ENCODE peak calls at places on chromosomes 3 and 15, in nine cellular contexts. N is MM.1S, K is OCI-LY7, C is GM23338, M is HCT116, U is neural progenitor cell, W is PC-3, V is SK-N-SH, R is hepatocyte. Z is an unnamed sample.

GRCh38 chr15:39504812-39505211 is 76.1 kb upstream of the THBS1 start:
- DNase-seq in N (no peak), K (no peak), C (no peak), M (no peak), U (no peak), W (peak), V (no peak), R (no peak), Z (peak)

GRCh38 chr3:48451270-48451669 is 4.7 kb downstream of the ATRIP start:
- DNase-seq in N (no peak), K (no peak), C (no peak), M (no peak), U (no peak), W (no peak), V (no peak), R (no peak), Z (no peak)

GRCh38 chr15:70353606-70354259 is 256.0 kb upstream of the TLE3 start:
- DNase-seq in N (no peak), K (no peak), C (no peak), M (no peak), U (no peak), W (no peak), V (no peak), R (no peak), Z (no peak)

GRCh38 chr15:40190591-40190990 is 29.7 kb downstream of the BUB1B start:
- DNase-seq in N (no peak), K (no peak), C (no peak), M (no peak), U (no peak), W (peak), V (no peak), R (no peak), Z (peak)

GRCh38 chr15:38683382-38684242 is 119.0 kb upstream of the RASGRP1 start:
- DNase-seq in N (peak), K (peak), C (peak), M (peak), U (peak), W (peak), V (peak), R (peak), Z (peak)

GRCh38 chr3:122415762-122416654 is at the start of gene WDR5B:
- DNase-seq in N (peak), K (peak), C (peak), M (peak), U (peak), W (peak), V (peak), R (peak), Z (peak)

GRCh38 chr3:196774191-196774820 is 34.6 kb downstream of the PAK2 start:
- DNase-seq in N (no peak), K (no peak), C (no peak), M (no peak), U (no peak), W (no peak), V (no peak), R (peak), Z (peak)

GRCh38 chr3:182136008-182136910 is 424.5 kb downstream of the SOX2 start:
- DNase-seq in N (no peak), K (no peak), C (no peak), M (no peak), U (no peak), W (no peak), V (no peak), R (peak), Z (no peak)

GRCh38 chr3:76040946-76041345 is 255.6 kb upstream of the ZNF717 start:
- DNase-seq in N (no peak), K (no peak), C (no peak), M (no peak), U (no peak), W (peak), V (no peak), R (no peak), Z (peak)

DNA sequence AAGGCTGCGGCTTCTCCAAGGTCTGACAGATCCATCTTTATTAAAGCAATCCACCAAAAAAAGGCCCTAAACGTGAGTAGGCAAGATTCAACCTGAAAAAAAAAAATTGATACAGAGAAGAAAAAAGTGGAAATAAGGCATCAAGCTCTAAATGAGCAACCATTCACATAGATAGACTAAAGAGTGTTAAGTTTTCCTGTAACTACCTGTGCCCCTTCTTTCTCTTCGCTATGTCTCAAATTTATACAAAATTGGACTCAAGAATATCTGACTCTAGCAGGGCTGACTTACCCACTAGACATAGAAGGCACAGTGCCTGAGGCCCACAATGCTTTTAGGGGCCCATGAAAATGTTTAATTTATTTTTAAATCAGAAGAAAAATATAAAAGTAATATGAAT is at the start of gene MYH15:
- DNase-seq in N (no peak), K (no peak), C (no peak), M (no peak), U (no peak), W (no peak), V (no peak), R (no peak), Z (no peak)
- H3K27ac ChIP-seq in N (no peak), K (no peak), C (no peak), M (no peak), U (no peak), W (no peak), V (no peak), R (no peak), Z (no peak)

GRCh38 chr15:64808785-64809453 is 16.5 kb downstream of the PIF1 start:
- DNase-seq in N (no peak), K (no peak), C (peak), M (no peak), U (peak), W (no peak), V (peak), R (no peak), Z (no peak)

GRCh38 chr15:64807751-64808222 is 17.7 kb downstream of the PIF1 start:
- DNase-seq in N (no peak), K (no peak), C (peak), M (no peak), U (no peak), W (no peak), V (no peak), R (no peak), Z (no peak)

GRCh38 chr15:64806509-64806908 is 18.9 kb downstream of the PIF1 start:
- DNase-seq in N (no peak), K (no peak), C (no peak), M (no peak), U (no peak), W (no peak), V (no peak), R (no peak), Z (no peak)

GRCh38 chr15:64804619-64805018 is 20.8 kb downstream of the PIF1 start:
- DNase-seq in N (no peak), K (no peak), C (no peak), M (no peak), U (no peak), W (no peak), V (no peak), R (no peak), Z (no peak)

GRCh38 chr15:64807051-64807749 is 18.2 kb downstream of the PIF1 start:
- DNase-seq in N (no peak), K (no peak), C (peak), M (no peak), U (peak), W (no peak), V (no peak), R (no peak), Z (no peak)
- H3K4me3 ChIP-seq in N (no peak), K (no peak), C (peak), M (no peak), U (no peak), W (no peak), V (no peak), R (no peak), Z (no peak)

GRCh38 chr3:125591116-125591755 is 4.1 kb downstream of the OSBPL11 start:
- DNase-seq in N (no peak), K (peak), C (peak), M (no peak), U (no peak), W (no peak), V (peak), R (no peak), Z (peak)

GRCh38 chr3:125589743-125590142 is 5.6 kb downstream of the OSBPL11 start:
- DNase-seq in N (peak), K (peak), C (no peak), M (no peak), U (no peak), W (no peak), V (no peak), R (no peak), Z (no peak)

GRCh38 chr3:125593991-125594574 is 1.2 kb downstream of the OSBPL11 start:
- DNase-seq in N (peak), K (peak), C (no peak), M (no peak), U (peak), W (peak), V (no peak), R (no peak), Z (peak)

DNA sequence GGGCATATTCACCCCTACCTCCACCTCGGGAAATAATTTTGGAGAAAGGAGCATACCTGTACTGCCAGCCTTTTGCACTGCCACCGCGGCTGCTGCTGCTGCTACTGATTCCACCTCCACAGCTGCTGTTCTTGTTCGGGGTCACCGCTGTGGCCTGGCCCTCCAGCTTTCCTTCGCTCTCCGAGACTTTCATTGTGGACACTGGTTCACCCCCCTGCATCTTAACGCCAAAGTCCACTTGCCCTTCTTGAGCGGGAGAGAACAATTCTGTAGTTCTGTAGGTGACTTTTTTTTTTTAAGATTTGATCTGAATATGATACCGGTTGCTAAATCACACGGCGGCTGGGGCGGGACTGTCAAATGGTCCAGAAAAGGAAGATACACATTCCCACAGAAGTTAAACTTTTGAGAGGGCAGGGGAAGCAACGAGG is 701 bp downstream of the OSBPL11 start:
- DNase-seq in N (peak), K (peak), C (peak), M (no peak), U (peak), W (no peak), V (peak), R (peak), Z (peak)
- TF ChIP-seq EZH2phosphoT487 in N (no peak), K (no peak), C (no peak), M (no peak), U (no peak), W (no peak), V (no peak), R (no peak), Z (no peak)

GRCh38 chr3:57971975-57972374 is 36.2 kb upstream of the FLNB start:
- DNase-seq in N (no peak), K (no peak), C (peak), M (no peak), U (no peak), W (peak), V (no peak), R (peak), Z (no peak)
- H3K27ac ChIP-seq in N (no peak), K (no peak), C (peak), M (peak), U (no peak), W (peak), V (peak), R (peak), Z (no peak)

GRCh38 chr3:23094890-23095462 is 108.2 kb upstream of the UBE2E2 start:
- DNase-seq in N (no peak), K (no peak), C (peak), M (peak), U (no peak), W (peak), V (no peak), R (peak), Z (peak)
- H3K4me3 ChIP-seq in N (no peak), K (no peak), C (no peak), M (no peak), U (no peak), W (no peak), V (no peak), R (no peak), Z (no peak)

GRCh38 chr3:66582721-66583141 is 81.9 kb upstream of the LRIG1 start:
- DNase-seq in N (peak), K (peak), C (no peak), M (no peak), U (no peak), W (no peak), V (no peak), R (no peak), Z (peak)
- TF ChIP-seq EZH2phosphoT487 in N (no peak), K (no peak), C (no peak), M (no peak), U (no peak), W (no peak), V (no peak), R (no peak), Z (no peak)

GRCh38 chr3:31829826-31830426 is 151.1 kb downstream of the OSBPL10 start:
- DNase-seq in N (no peak), K (no peak), C (no peak), M (no peak), U (no peak), W (no peak), V (no peak), R (no peak), Z (no peak)
- H3K27ac ChIP-seq in N (no peak), K (no peak), C (no peak), M (no peak), U (no peak), W (no peak), V (no peak), R (no peak), Z (no peak)

DNA sequence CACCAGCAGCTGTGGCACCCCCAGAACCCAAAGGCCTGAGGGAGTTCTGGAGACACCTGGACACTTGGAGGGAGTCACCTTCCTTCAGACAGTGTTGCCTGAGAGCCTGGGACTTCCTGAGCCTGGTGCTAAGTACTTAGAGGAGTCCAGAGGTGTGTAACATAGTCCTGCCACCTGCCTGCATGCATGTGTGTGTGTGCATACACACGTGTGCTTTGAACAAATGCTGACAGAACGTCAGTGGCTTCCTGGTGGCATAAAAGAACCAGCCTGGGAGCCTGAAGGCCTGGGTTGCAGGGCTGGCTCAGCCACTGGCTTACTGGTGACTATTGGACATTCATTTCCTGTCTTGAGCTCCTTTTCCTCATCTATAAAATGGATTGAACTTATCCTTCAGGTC is 3.2 kb upstream of the CPN2 start:
- DNase-seq in N (no peak), K (no peak), C (no peak), M (no peak), U (no peak), W (no peak), V (no peak), R (no peak), Z (no peak)
- H3K4me3 ChIP-seq in N (no peak), K (no peak), C (no peak), M (no peak), U (no peak), W (no peak), V (no peak), R (no peak), Z (no peak)